ENCODE peak calls at places on chromosomes 12 and 14, in eight cellular contexts. W is astrocyte, M is WERI-Rb-1, J is breast epithelium, B is colonic mucosa, A is cardiac muscle cell, G is upper lobe of right lung, Z is gastrocnemius medialis. O is an unnamed sample. For H3K9me3, the result is how much of the 10 kb centered on the place peaks cover.

GRCh38 chr12:57461326-57461903 is 1.8 kb downstream of the GLI1 start:
- DNase-seq in B (peak), J (no peak), W (peak), Z (no peak), G (peak), M (peak), A (peak), O (peak)

GRCh38 chr12:105053116-105053572 is 31.1 kb downstream of the ALDH1L2 start:
- DNase-seq in W (peak), M (peak), G (peak), B (peak), J (peak), Z (peak), A (peak), O (no peak)

GRCh38 chr12:45205165-45205825 is 10.6 kb upstream of the ANO6 start:
- DNase-seq in Z (no peak), M (no peak), J (no peak), B (no peak), G (no peak), A (no peak), W (no peak), O (no peak)

GRCh38 chr14:55533960-55534359 is 46.0 kb upstream of the KTN1 start:
- DNase-seq in A (no peak), G (no peak), Z (no peak), B (no peak), W (no peak), J (no peak), M (no peak), O (no peak)

GRCh38 chr12:80551897-80552296 is 107.9 kb downstream of the PTPRQ start:
- DNase-seq in B (peak), W (peak), A (no peak), G (no peak), Z (no peak), M (no peak), J (no peak), O (no peak)

GRCh38 chr12:64318605-64319004 is 72.0 kb downstream of the C12orf56 start:
- DNase-seq in W (no peak), A (no peak), M (no peak), J (no peak), G (no peak), B (no peak), Z (no peak), O (no peak)

GRCh38 chr14:71116206-71117122 is 209.2 kb downstream of the PCNX1 start:
- DNase-seq in B (peak), M (no peak), G (no peak), Z (no peak), J (no peak), A (no peak), W (no peak), O (no peak)

GRCh38 chr12:19533567-19533966 is 94.3 kb downstream of the AEBP2 start:
- DNase-seq in W (no peak), Z (no peak), B (no peak), G (no peak), M (no peak), J (no peak), A (no peak), O (no peak)

GRCh38 chr12:1811281-1811947 is 9.0 kb upstream of the LRTM2 start:
- DNase-seq in B (no peak), J (no peak), G (no peak), W (peak), M (no peak), Z (no peak), A (no peak), O (peak)

GRCh38 chr12:14630793-14631192 is 63.1 kb upstream of the PLBD1 start:
- DNase-seq in A (no peak), W (no peak), G (no peak), Z (no peak), M (no peak), B (no peak), J (no peak), O (no peak)

GRCh38 chr12:14635776-14636175 is 60.6 kb downstream of the GUCY2C start:
- DNase-seq in W (peak), J (no peak), G (no peak), A (no peak), Z (no peak), B (no peak), M (no peak), O (no peak)

GRCh38 chr12:14628771-14629170 is 61.1 kb upstream of the PLBD1 start:
- DNase-seq in M (no peak), J (no peak), Z (no peak), G (no peak), A (no peak), W (no peak), B (no peak), O (no peak)

DNA sequence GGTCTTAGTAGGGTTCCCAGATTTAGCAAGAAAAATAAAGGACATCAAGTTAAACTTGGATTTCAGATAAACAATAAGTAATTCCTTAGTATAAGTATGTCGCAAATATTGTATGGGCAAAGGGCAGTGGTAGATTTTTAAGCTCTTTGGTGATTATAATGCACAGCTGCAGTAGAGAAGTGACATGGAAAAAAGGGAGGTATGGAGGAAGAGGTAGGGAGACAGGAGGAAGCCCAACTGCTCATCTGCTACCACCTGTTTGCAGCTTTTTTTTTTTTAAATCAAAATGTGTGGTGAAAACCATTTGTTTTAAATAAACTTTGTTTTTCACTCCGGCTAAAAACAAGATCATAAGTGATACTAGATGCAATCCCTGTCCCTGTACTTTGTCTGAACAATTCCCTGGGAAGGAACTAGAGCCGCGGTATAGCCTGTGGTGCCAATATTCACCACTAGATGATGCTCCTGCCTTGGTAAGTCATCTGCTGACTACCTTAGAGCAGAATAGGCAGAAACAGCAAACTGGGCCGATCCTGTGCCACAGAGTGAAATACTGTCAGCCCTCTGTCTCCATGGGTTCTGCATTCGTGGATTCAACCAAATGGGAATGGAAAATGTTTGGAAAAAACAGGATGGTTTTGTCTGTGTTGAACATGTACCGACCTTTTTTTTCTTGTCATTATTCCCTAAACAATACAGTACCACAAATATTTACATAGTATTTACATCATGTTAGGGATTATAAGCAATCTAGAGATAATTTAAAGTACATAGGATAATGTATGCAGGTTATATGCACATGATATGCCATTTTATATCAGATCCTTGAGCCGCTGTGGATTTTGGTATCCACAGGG is 62.4 kb upstream of the PLBD1 start:
- DNase-seq in Z (peak), G (no peak), B (peak), A (peak), M (peak), J (peak), W (peak), O (no peak)
- TF ChIP-seq CTCF in Z (peak), G (peak), B (peak), A (peak), M (peak), J (peak), W (peak), O (peak)

DNA sequence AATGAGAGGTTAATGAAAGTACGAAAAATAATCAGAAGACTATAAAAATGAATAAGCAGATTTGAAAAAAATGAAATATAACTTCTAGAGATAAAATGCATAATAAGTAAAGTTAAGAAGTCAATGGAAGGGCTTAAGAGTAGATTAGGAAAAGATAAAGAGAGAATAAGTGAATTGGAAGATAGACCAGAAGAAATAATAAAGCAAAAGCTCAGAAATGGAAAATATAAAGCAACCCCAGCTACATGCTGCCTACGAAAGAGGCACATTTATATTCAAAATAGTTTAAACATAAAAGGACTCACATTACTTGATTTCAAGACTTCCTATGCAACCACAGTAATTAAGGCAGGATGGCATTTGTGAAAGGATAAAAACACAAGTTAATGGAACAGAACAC is 19.9 kb downstream of the ZNF605 start:
- DNase-seq in Z (no peak), W (no peak), A (no peak), M (no peak), G (no peak), J (no peak), B (no peak), O (no peak)
- H3K9me3 ChIP-seq in Z (under half), W (under half), A (under half), M (under half), G (half or more), J (half or more), B (under half), O (half or more)

GRCh38 chr12:5099136-5099535 is 55.5 kb downstream of the KCNA5 start:
- DNase-seq in A (no peak), M (no peak), W (no peak), Z (no peak), B (no peak), J (no peak), G (no peak), O (no peak)

GRCh38 chr12:5094550-5094949 is 50.9 kb downstream of the KCNA5 start:
- DNase-seq in B (no peak), W (no peak), A (no peak), M (no peak), G (no peak), Z (no peak), J (no peak), O (no peak)

GRCh38 chr12:5094986-5095385 is 51.3 kb downstream of the KCNA5 start:
- DNase-seq in A (no peak), W (no peak), M (no peak), Z (no peak), J (no peak), B (no peak), G (no peak), O (no peak)

GRCh38 chr12:5097786-5098185 is 54.1 kb downstream of the KCNA5 start:
- DNase-seq in J (no peak), G (no peak), M (no peak), Z (no peak), W (no peak), B (no peak), A (no peak), O (no peak)

GRCh38 chr12:5096241-5096880 is 52.7 kb downstream of the KCNA5 start:
- DNase-seq in M (no peak), A (peak), J (no peak), B (no peak), W (peak), Z (no peak), G (no peak), O (no peak)
- TF ChIP-seq CTCF in M (peak), A (no peak), J (no peak), B (no peak), W (peak), Z (no peak), G (no peak), O (no peak)

DNA sequence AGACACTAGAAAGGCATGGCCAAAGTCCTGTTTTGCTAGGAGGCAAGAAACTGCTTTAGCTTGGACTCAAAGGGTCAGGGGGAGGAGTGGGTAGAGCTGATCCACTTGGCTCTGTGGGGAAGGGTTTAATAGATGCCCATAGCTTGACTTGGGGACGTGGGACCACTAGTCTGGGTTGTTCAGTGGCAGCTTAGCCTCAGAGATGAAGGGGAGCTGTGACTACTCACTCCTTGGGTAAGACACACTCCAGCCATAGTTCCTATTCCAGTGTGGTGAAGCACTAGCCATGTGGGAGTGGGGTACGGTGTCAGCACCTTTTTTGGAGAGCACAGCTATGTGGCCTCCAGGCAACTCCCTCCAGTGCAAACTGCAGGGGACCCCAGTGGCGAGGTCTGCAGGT is 257.3 kb downstream of the TMEM121 start:
- DNase-seq in A (no peak), M (no peak), B (no peak), J (no peak), Z (no peak), G (no peak), W (no peak), O (no peak)
- H3K9me3 ChIP-seq in A (under half), M (under half), B (under half), J (under half), Z (under half), G (under half), W (under half), O (under half)

GRCh38 chr12:58804749-58805148 is 115.6 kb downstream of the LRIG3 start:
- DNase-seq in J (no peak), A (no peak), B (no peak), G (no peak), Z (no peak), M (peak), W (no peak), O (no peak)
- TF ChIP-seq CTCF in J (peak), A (peak), B (peak), G (peak), Z (no peak), M (peak), W (peak), O (no peak)

GRCh38 chr12:132949936-132950837 is 5.9 kb downstream of the ZNF605 start:
- DNase-seq in G (no peak), B (no peak), J (no peak), A (no peak), M (no peak), W (no peak), Z (no peak), O (no peak)
- H3K9me3 ChIP-seq in G (under half), B (under half), J (half or more), A (under half), M (under half), W (under half), Z (under half), O (under half)

GRCh38 chr14:86955955-86956354 is 1037.0 kb downstream of the GALC start:
- DNase-seq in B (no peak), Z (no peak), A (no peak), W (no peak), G (no peak), J (no peak), M (no peak), O (no peak)

DNA sequence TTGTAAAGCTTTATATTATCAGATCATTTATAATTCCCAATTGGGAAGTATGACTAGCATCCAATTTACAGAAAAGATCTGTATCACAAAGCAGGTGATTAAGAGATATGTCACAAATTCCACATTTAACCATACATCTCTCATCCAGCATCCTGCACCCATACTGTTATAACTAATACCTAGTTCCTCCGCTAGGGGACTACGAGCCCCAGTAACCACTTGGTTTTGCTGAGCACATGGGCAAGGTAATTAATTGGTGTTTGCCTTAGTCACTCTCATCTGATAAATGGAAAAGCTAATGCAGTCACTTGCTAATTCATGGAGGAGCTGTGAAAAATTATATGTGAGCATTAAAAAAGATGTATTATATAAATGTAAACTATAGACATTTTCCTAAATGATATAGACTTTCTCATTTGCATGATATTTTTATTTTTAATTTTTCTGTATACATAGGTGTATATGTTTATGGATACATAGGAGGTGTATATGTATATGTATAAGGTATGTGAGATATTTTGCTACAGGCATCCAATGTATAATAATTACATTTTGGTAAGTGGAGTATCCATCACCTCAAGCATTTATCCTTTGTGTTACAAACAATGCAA is 1031.8 kb downstream of the GALC start:
- DNase-seq in W (no peak), A (peak), G (no peak), Z (no peak), B (no peak), M (no peak), J (no peak), O (no peak)
- TF ChIP-seq CTCF in W (peak), A (no peak), G (peak), Z (no peak), B (no peak), M (no peak), J (no peak), O (no peak)

GRCh38 chr14:25909361-25909760 is 688.5 kb downstream of the NOVA1 start:
- DNase-seq in J (no peak), Z (no peak), A (no peak), B (no peak), M (no peak), W (no peak), G (no peak), O (no peak)
- H3K9me3 ChIP-seq in J (under half), Z (under half), A (under half), B (under half), M (under half), W (under half), G (under half), O (under half)

O was measured in kidney.